ENCODE peak calls at places on chromosome 7, in seven cellular contexts. B is choroid plexus epithelial cell, F is type B pancreatic cell, I is MM.1S, V is suprapubic skin, Y is Panc1, O is nephron progenitor cell. P is an unnamed sample.

GRCh38 chr7:74302745-74303221 is 13.6 kb downstream of the CLIP2 start:
- DNase-seq in B (no peak), F (no peak), I (no peak), V (no peak), Y (no peak), O (no peak), P (no peak)

GRCh38 chr7:92158660-92159575 is 20.0 kb downstream of the LRRD1 start:
- DNase-seq in B (peak; percentile 68), F (no peak), I (peak; percentile 29), V (no peak), Y (no peak), O (no peak), P (no peak)

GRCh38 chr7:16421333-16422099 is at the start of gene CRPPA:
- DNase-seq in B (peak; percentile 55), F (no peak), I (peak; percentile 53), V (no peak), Y (no peak), O (peak; percentile 61), P (no peak)

GRCh38 chr7:36868727-36869411 is 144.6 kb upstream of the AOAH start:
- DNase-seq in B (no peak), F (no peak), I (no peak), V (no peak), Y (no peak), O (no peak), P (no peak)

GRCh38 chr7:92177362-92177761 is 1.6 kb downstream of the LRRD1 start:
- DNase-seq in B (peak; percentile 72), F (no peak), I (no peak), V (no peak), Y (no peak), O (no peak), P (no peak)

GRCh38 chr7:71364559-71364958 is 232.6 kb downstream of the GALNT17 start:
- DNase-seq in B (peak; percentile 1), F (no peak), I (no peak), V (no peak), Y (no peak), O (no peak), P (no peak)

GRCh38 chr7:128405345-128406146 is 4.2 kb downstream of the IMPDH1 start:
- DNase-seq in B (no peak), F (no peak), I (peak; percentile 75), V (no peak), Y (no peak), O (peak; percentile 75), P (peak; percentile 91)

GRCh38 chr7:45417735-45418134 is 156.4 kb upstream of the ADCY1 start:
- DNase-seq in B (no peak), F (no peak), I (no peak), V (no peak), Y (no peak), O (no peak), P (no peak)

GRCh38 chr7:190196-190595 is 2.2 kb upstream of the FAM20C start:
- DNase-seq in B (no peak), F (no peak), I (no peak), V (no peak), Y (no peak), O (no peak), P (no peak)

GRCh38 chr7:91435386-91436059 is 171.3 kb downstream of the FZD1 start:
- DNase-seq in B (no peak), F (no peak), I (no peak), V (no peak), Y (no peak), O (no peak), P (no peak)

DNA sequence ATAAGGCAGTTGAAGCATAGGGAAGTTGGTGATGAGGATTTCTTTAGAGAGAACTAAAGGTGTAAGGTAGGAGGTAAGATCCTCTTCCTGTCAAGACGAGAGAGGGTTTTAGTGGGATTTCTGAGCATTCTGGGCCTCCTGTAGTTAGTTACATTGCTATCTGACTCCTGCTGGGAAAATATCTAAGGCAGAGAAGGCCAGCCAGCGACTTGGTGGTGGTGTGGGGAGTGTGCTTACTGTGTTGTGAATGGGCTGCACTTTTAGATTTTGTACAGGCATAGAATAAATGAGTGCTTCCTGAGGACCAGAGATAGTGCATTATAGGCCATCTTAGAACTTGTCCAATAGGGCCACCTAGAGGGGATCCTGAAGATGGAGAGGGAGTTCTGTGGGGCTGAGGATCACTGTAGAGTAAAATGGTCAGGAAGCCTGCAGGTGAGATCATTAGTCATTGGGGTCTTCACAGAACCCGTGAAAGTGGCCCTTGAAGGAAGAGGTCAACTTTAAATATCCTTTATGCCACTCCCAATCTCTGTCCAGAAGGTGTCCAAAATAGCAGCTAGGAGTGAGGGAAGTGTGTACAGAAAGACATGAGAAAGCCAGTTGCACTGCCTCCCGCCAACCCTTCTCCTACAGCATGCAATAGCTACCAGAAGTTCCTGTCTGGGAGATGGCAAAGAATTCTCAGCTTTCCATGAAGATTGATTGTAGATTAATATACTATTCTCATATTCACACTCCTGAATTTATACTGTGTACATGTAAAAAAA is 266.6 kb downstream of the POLR1F start:
- DNase-seq in B (peak; percentile 95), F (no peak), I (no peak), V (no peak), Y (peak; percentile 15), O (peak; percentile 8), P (peak; percentile 10)
- TF ChIP-seq CTCF in B (peak; percentile 86), F (peak; percentile 64), I (peak; percentile 33), V (no peak), Y (peak; percentile 70), O (peak; percentile 55), P (peak; percentile 40)

GRCh38 chr7:25207887-25208286 is 20.4 kb downstream of the NPVF start:
- DNase-seq in B (no peak), F (no peak), I (no peak), V (no peak), Y (no peak), O (no peak), P (no peak)

GRCh38 chr7:25206765-25207164 is 21.5 kb downstream of the NPVF start:
- DNase-seq in B (no peak), F (no peak), I (no peak), V (no peak), Y (no peak), O (no peak), P (no peak)

GRCh38 chr7:25208525-25209221 is 19.6 kb downstream of the NPVF start:
- DNase-seq in B (no peak), F (no peak), I (no peak), V (no peak), Y (no peak), O (no peak), P (no peak)
- TF ChIP-seq CTCF in B (no peak), F (no peak), I (no peak), V (no peak), Y (no peak), O (no peak), P (no peak)

GRCh38 chr7:40566879-40567278 is 432.1 kb downstream of the SUGCT start:
- DNase-seq in B (no peak), F (no peak), I (no peak), V (no peak), Y (no peak), O (no peak), P (no peak)

GRCh38 chr7:40569326-40569725 is 434.5 kb downstream of the SUGCT start:
- DNase-seq in B (no peak), F (no peak), I (no peak), V (no peak), Y (no peak), O (no peak), P (no peak)

GRCh38 chr7:40570218-40570617 is 435.4 kb downstream of the SUGCT start:
- DNase-seq in B (peak; percentile 78), F (no peak), I (no peak), V (no peak), Y (no peak), O (no peak), P (no peak)

GRCh38 chr7:40572810-40573470 is 438.1 kb downstream of the SUGCT start:
- DNase-seq in B (peak; percentile 93), F (no peak), I (no peak), V (no peak), Y (no peak), O (no peak), P (no peak)

GRCh38 chr7:40571796-40572195 is 437.0 kb downstream of the SUGCT start:
- DNase-seq in B (peak; percentile 73), F (no peak), I (no peak), V (no peak), Y (no peak), O (no peak), P (no peak)
- TF ChIP-seq CTCF in B (no peak), F (no peak), I (no peak), V (no peak), Y (no peak), O (no peak), P (no peak)

DNA sequence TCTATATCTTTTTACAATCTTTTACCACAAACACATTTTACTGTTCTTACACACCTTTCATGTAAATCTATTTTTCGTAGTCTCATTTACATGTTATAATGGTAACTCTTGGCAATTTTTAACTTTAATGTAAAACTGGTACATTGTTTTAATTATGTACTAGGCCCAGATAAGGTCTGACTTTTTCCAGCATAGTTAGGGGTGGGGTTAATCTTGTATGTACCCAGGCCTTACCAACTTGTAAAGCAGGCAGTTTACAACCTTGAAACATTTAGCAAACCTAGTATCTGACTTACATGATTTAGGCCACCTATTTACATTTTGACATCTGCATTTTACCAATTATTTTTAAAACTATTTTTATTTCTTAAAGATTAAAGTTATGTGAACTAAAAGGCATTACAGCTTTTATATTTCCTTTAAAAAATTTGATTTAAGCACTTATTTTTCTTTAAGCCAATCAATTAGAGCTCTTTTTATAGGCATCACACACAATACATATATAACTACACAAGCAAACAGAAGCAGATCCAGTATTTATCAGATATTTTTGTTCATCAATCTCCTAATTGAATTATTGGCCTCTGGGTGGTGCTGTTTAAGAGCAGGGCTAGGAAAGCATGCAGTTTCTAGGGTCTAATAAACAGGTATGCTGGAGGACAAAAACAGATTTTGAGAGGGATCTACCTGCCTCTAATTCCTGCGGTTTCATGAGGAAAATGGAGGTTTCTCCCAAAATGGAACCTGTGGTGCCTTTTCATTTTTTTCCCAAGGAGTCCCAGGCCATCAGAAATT is 19.7 kb upstream of the CROT start:
- DNase-seq in B (no peak), F (no peak), I (no peak), V (no peak), Y (no peak), O (no peak), P (no peak)
- TF ChIP-seq CTCF in B (peak; percentile 28), F (no peak), I (no peak), V (no peak), Y (no peak), O (no peak), P (no peak)

GRCh38 chr7:141649865-141650499 is 52.0 kb downstream of the DENND11 start:
- DNase-seq in B (peak; percentile 96), F (no peak), I (peak; percentile 30), V (no peak), Y (peak; percentile 42), O (peak; percentile 58), P (peak; percentile 68)
- TF ChIP-seq CTCF in B (peak; percentile 97), F (peak; percentile 84), I (peak; percentile 49), V (peak; percentile 29), Y (peak; percentile 87), O (peak; percentile 64), P (peak; percentile 79)

GRCh38 chr7:103613655-103614642 is 167.9 kb upstream of the SLC26A5 start:
- DNase-seq in B (peak; percentile 48), F (no peak), I (no peak), V (no peak), Y (no peak), O (no peak), P (no peak)
- TF ChIP-seq CTCF in B (peak; percentile 57), F (peak; percentile 30), I (peak; percentile 15), V (no peak), Y (peak; percentile 39), O (no peak), P (no peak)